ENCODE peak calls at places on chromosomes 11 and 22, in six cellular contexts. X is upper lobe of left lung, T is HepG2, S is K562, C is HCT116, V is heart left ventricle. R is an unnamed sample.
A peak's percentile ranks its signal among the peaks of the same experiment; 100 is the strongest.

GRCh38 chr11:47464479-47464878 is 15.5 kb upstream of the RAPSN start:
- ATAC-seq in T (no peak), X (no peak), S (peak; percentile 29), V (no peak), C (peak; percentile 51), R (no peak)

GRCh38 chr22:22616636-22617035 is 27.8 kb upstream of the GGTLC2 start:
- ATAC-seq in X (no peak), V (no peak), C (no peak), T (no peak), S (peak; percentile 1), R (no peak)

GRCh38 chr22:35839811-35840739 is 122.4 kb downstream of the APOL5 start:
- ATAC-seq in S (peak; percentile 98), T (no peak), C (peak; percentile 90), X (peak; percentile 94), V (peak; percentile 63), R (peak; percentile 93)

GRCh38 chr11:72423840-72424239 is 10.5 kb downstream of the CLPB start:
- ATAC-seq in T (no peak), V (no peak), X (no peak), C (no peak), S (no peak), R (no peak)

GRCh38 chr11:4713241-4713640 is 8.7 kb downstream of the MMP26 start:
- ATAC-seq in C (no peak), V (no peak), X (no peak), T (no peak), S (no peak), R (no peak)

GRCh38 chr11:16893456-16894076 is 120.6 kb downstream of the PLEKHA7 start:
- ATAC-seq in X (no peak), T (no peak), V (no peak), S (no peak), C (no peak), R (no peak)

GRCh38 chr22:29623553-29624169 is 20.2 kb downstream of the NF2 start:
- ATAC-seq in V (no peak), S (no peak), T (no peak), X (no peak), C (no peak), R (no peak)

GRCh38 chr22:50302564-50302963 is 4.9 kb downstream of the PLXNB2 start:
- ATAC-seq in X (no peak), T (no peak), S (no peak), V (peak; percentile 22), C (no peak), R (no peak)

GRCh38 chr11:72224587-72225410 is at the start of gene INPPL1:
- ATAC-seq in S (peak; percentile 1), T (peak; percentile 2), X (peak; percentile 1), C (no peak), V (no peak), R (no peak)

GRCh38 chr11:68302256-68303054 is 9.9 kb upstream of the LRP5 start:
- ATAC-seq in V (no peak), C (peak; percentile 74), X (no peak), T (no peak), S (no peak), R (no peak)

GRCh38 chr11:1760351-1761109 is 3.2 kb downstream of the CTSD start:
- ATAC-seq in X (peak; percentile 66), V (peak; percentile 80), C (no peak), T (no peak), S (peak; percentile 3), R (peak; percentile 51)

GRCh38 chr22:39942433-39943213 is 17.6 kb upstream of the TMA7B start:
- ATAC-seq in S (no peak), C (no peak), V (no peak), T (no peak), X (no peak), R (no peak)

GRCh38 chr11:34238966-34239365 is 118.8 kb downstream of the ABTB2 start:
- ATAC-seq in T (no peak), S (no peak), C (no peak), X (no peak), V (no peak), R (no peak)

GRCh38 chr22:38468761-38469305 is 937 bp downstream of the KDELR3 start:
- ATAC-seq in X (no peak), C (no peak), V (no peak), S (no peak), T (no peak), R (no peak)

GRCh38 chr22:39153220-39153860 is 860 bp upstream of the CBX7 start:
- ATAC-seq in X (peak; percentile 5), T (no peak), V (no peak), C (no peak), S (no peak), R (peak; percentile 4)

GRCh38 chr22:20191803-20192202 is 40.9 kb upstream of the CCDC188 start:
- ATAC-seq in S (peak; percentile 29), V (no peak), T (no peak), X (no peak), C (no peak), R (no peak)

GRCh38 chr11:5092821-5093585 is 23.6 kb downstream of the OR52E1 start:
- ATAC-seq in V (no peak), C (no peak), T (no peak), X (no peak), S (no peak), R (no peak)

GRCh38 chr11:96230686-96231085 is 112.3 kb downstream of the MAML2 start:
- ATAC-seq in X (peak; percentile 61), S (no peak), T (no peak), V (no peak), C (no peak), R (no peak)

GRCh38 chr11:45859661-45860140 is 12.4 kb downstream of the CRY2 start:
- ATAC-seq in C (no peak), X (peak; percentile 83), T (no peak), V (peak; percentile 81), S (no peak), R (peak; percentile 92)

GRCh38 chr22:35419756-35420155 is 19.8 kb downstream of the MCM5 start:
- ATAC-seq in V (no peak), C (no peak), X (no peak), T (no peak), S (no peak), R (no peak)

DNA sequence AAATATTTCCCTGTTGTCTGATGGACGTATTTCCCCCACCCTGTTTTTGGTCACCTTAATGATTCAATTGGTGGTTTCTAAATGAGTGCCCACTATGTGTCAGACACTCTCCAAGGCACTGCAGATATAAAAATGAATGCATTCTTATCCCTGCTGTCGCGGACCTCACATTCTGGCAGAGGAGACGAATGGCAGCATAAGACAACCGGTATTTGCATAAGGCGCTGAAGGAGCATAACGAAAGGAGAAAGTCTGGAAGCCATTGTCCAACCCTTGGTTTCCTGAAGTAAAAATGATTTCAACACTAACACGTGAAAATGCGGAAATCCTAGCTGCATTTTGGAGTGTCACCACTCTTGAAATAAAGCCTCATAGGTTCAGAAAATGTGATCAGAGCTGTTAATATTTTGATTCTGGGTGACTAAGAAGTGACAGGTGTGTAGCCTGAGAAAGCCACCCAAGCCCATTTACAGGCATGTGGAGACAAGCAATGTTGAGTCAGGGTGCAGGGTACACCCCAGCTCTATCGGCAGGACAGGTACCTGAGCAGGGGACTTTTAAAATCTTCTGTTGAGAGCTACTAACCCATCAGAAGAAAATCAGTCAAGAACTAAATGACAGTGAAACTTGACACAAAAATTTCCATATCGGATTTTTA is 10.1 kb upstream of the GAB2 start:
- ATAC-seq in V (no peak), T (no peak), C (no peak), X (no peak), S (no peak), R (no peak)
- H3K9me3 ChIP-seq in V (no peaks in the 10 kb centered on the region), T (no peaks in the 10 kb centered on the region), C (no peaks in the 10 kb centered on the region), X (no peaks in the 10 kb centered on the region), S (no peaks in the 10 kb centered on the region), R (no peaks in the 10 kb centered on the region)

DNA sequence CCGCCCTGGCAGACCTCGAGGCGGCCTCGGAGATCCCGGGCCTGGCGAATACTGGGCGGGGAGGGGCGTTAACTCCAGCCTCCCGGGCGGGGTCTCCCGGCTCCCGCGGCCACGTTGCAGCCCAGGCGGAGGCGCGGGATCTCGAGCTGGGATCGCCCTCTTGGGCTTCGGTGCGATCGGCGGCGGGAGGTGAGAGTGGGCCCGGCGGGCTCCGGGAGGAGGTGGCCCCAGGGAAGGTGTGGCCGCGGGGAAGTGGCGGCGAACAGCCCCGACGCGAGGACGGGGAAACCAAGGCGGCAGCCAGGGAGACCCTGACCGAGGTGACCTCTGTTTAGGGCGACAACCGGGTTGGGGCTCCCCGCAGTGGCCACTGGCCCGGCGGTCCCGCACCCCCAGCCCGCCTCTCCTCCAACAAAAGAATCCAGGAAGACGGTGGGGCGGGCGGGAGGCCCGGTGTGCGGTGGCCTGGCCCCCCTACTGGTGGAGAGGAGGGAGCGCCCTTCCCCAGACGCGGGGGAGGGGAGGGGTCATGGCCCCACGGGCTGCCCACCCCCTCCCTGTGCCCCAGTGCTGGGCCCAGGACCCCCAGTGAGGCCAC is at the start of gene PHETA2:
- ATAC-seq in V (no peak), S (no peak), T (no peak), C (no peak), X (peak; percentile 50), R (no peak)
- TF ChIP-seq POLR2A in V (peak; percentile 32), S (no peak), T (no peak), C (no peak), X (peak; percentile 48), R (peak; percentile 20)

GRCh38 chr22:24741769-24742168 is 32.8 kb downstream of the PIWIL3 start:
- ATAC-seq in X (no peak), C (no peak), V (no peak), S (no peak), T (no peak), R (no peak)
- H3K4me1 ChIP-seq in X (no peaks in the 10 kb centered on the region), C (no peaks in the 10 kb centered on the region), V (no peaks in the 10 kb centered on the region), S (no peaks in the 10 kb centered on the region), T (peaks cover 12% of the 10 kb centered on the region), R (no peaks in the 10 kb centered on the region)

GRCh38 chr11:103877221-103877620 is 159.2 kb upstream of the DDI1 start:
- ATAC-seq in C (no peak), S (no peak), V (no peak), X (no peak), T (no peak), R (no peak)
- H3K9me3 ChIP-seq in C (no peaks in the 10 kb centered on the region), S (no peaks in the 10 kb centered on the region), V (no peaks in the 10 kb centered on the region), X (no peaks in the 10 kb centered on the region), T (peaks cover 27% of the 10 kb centered on the region), R (no peaks in the 10 kb centered on the region)

GRCh38 chr11:64349404-64349803 is 9.4 kb downstream of the CCDC88B start:
- ATAC-seq in T (no peak), C (no peak), V (no peak), S (no peak), X (no peak), R (no peak)

GRCh38 chr11:64353761-64354506 is 5.0 kb upstream of the RPS6KA4 start:
- ATAC-seq in C (no peak), T (no peak), S (no peak), X (no peak), V (no peak), R (no peak)

GRCh38 chr11:64353101-64353738 is 5.7 kb upstream of the RPS6KA4 start:
- ATAC-seq in T (no peak), V (no peak), X (no peak), C (no peak), S (no peak), R (no peak)

GRCh38 chr11:64351136-64351631 is 7.8 kb upstream of the RPS6KA4 start:
- ATAC-seq in X (no peak), C (no peak), V (no peak), T (no peak), S (no peak), R (no peak)

GRCh38 chr11:64352099-64353005 is 6.6 kb upstream of the RPS6KA4 start:
- ATAC-seq in X (no peak), C (no peak), S (no peak), T (no peak), V (no peak), R (no peak)
- TF ChIP-seq POLR2A in X (no peak), C (no peak), S (no peak), T (no peak), V (no peak), R (no peak)